ENCODE peak calls at places on chromosomes 7 and 10, in nine cellular contexts. One of them, this sample, is unnamed.

GRCh38 chr7:44735403-44736165 is 13.1 kb upstream of the ZMIZ2 start:
- DNase-seq in small intestine: no peak
- DNase-seq in HCEC 1CT: peak
- DNase-seq in GM13976: no peak
- DNase-seq in hypothalamus: no peak
- DNase-seq in substantia nigra: no peak
- DNase-seq in caudate nucleus: no peak
- DNase-seq in H4: peak
- DNase-seq in spleen: peak
- DNase-seq in this sample: no peak

GRCh38 chr7:65371468-65371867 is 2.2 kb upstream of the ZNF92 start:
- DNase-seq in small intestine: no peak
- DNase-seq in HCEC 1CT: no peak
- DNase-seq in GM13976: no peak
- DNase-seq in hypothalamus: no peak
- DNase-seq in substantia nigra: peak
- DNase-seq in caudate nucleus: no peak
- DNase-seq in H4: no peak
- DNase-seq in spleen: no peak
- DNase-seq in this sample: no peak

GRCh38 chr7:82428186-82428961 is 15.2 kb downstream of the CACNA2D1 start:
- DNase-seq in small intestine: no peak
- DNase-seq in HCEC 1CT: peak
- DNase-seq in GM13976: no peak
- DNase-seq in hypothalamus: no peak
- DNase-seq in substantia nigra: no peak
- DNase-seq in caudate nucleus: no peak
- DNase-seq in H4: peak
- DNase-seq in spleen: no peak
- DNase-seq in this sample: no peak

GRCh38 chr10:124734311-124735166 is 9.6 kb downstream of the FAM53B start:
- DNase-seq in small intestine: no peak
- DNase-seq in HCEC 1CT: no peak
- DNase-seq in GM13976: no peak
- DNase-seq in hypothalamus: no peak
- DNase-seq in substantia nigra: no peak
- DNase-seq in caudate nucleus: no peak
- DNase-seq in H4: no peak
- DNase-seq in spleen: peak
- DNase-seq in this sample: no peak

GRCh38 chr10:89426230-89426868 is 12.0 kb downstream of the IFIT5 start:
- DNase-seq in small intestine: peak
- DNase-seq in HCEC 1CT: peak
- DNase-seq in GM13976: peak
- DNase-seq in hypothalamus: no peak
- DNase-seq in substantia nigra: no peak
- DNase-seq in caudate nucleus: no peak
- DNase-seq in H4: peak
- DNase-seq in spleen: no peak
- DNase-seq in this sample: no peak

GRCh38 chr10:119418401-119418800 is 124.1 kb downstream of the RGS10 start:
- DNase-seq in small intestine: no peak
- DNase-seq in HCEC 1CT: no peak
- DNase-seq in GM13976: no peak
- DNase-seq in hypothalamus: no peak
- DNase-seq in substantia nigra: no peak
- DNase-seq in caudate nucleus: no peak
- DNase-seq in H4: no peak
- DNase-seq in spleen: no peak
- DNase-seq in this sample: no peak

GRCh38 chr10:106557053-106557452 is 607.5 kb downstream of the SORCS1 start:
- DNase-seq in small intestine: no peak
- DNase-seq in HCEC 1CT: peak
- DNase-seq in GM13976: no peak
- DNase-seq in hypothalamus: no peak
- DNase-seq in substantia nigra: no peak
- DNase-seq in caudate nucleus: no peak
- DNase-seq in H4: no peak
- DNase-seq in spleen: no peak
- DNase-seq in this sample: no peak

GRCh38 chr7:35411331-35411730 is 157.4 kb upstream of the TBX20 start:
- DNase-seq in small intestine: no peak
- DNase-seq in HCEC 1CT: no peak
- DNase-seq in GM13976: no peak
- DNase-seq in hypothalamus: no peak
- DNase-seq in substantia nigra: no peak
- DNase-seq in caudate nucleus: no peak
- DNase-seq in H4: no peak
- DNase-seq in spleen: no peak
- DNase-seq in this sample: no peak

GRCh38 chr7:93574646-93575554 is at the start of gene CALCR:
- DNase-seq in small intestine: no peak
- DNase-seq in HCEC 1CT: no peak
- DNase-seq in GM13976: no peak
- DNase-seq in hypothalamus: no peak
- DNase-seq in substantia nigra: no peak
- DNase-seq in caudate nucleus: no peak
- DNase-seq in H4: no peak
- DNase-seq in spleen: no peak
- DNase-seq in this sample: no peak

GRCh38 chr10:61284222-61284890 is 168.8 kb downstream of the TMEM26 start:
- DNase-seq in small intestine: peak
- DNase-seq in HCEC 1CT: peak
- DNase-seq in GM13976: peak
- DNase-seq in hypothalamus: no peak
- DNase-seq in substantia nigra: peak
- DNase-seq in caudate nucleus: no peak
- DNase-seq in H4: peak
- DNase-seq in spleen: no peak
- DNase-seq in this sample: no peak

GRCh38 chr7:3338161-3338560 is 37.1 kb downstream of the SDK1 start:
- DNase-seq in small intestine: no peak
- DNase-seq in HCEC 1CT: no peak
- DNase-seq in GM13976: no peak
- DNase-seq in hypothalamus: no peak
- DNase-seq in substantia nigra: no peak
- DNase-seq in caudate nucleus: no peak
- DNase-seq in H4: peak
- DNase-seq in spleen: no peak
- DNase-seq in this sample: no peak

GRCh38 chr7:73831656-73832579 is 1.1 kb downstream of the CLDN4 start:
- DNase-seq in small intestine: peak
- DNase-seq in HCEC 1CT: no peak
- DNase-seq in GM13976: peak
- DNase-seq in hypothalamus: no peak
- DNase-seq in substantia nigra: no peak
- DNase-seq in caudate nucleus: no peak
- DNase-seq in H4: no peak
- DNase-seq in spleen: no peak
- DNase-seq in this sample: no peak

GRCh38 chr10:110426294-110427153 is 71.2 kb upstream of the DUSP5 start:
- DNase-seq in small intestine: no peak
- DNase-seq in HCEC 1CT: peak
- DNase-seq in GM13976: no peak
- DNase-seq in hypothalamus: no peak
- DNase-seq in substantia nigra: no peak
- DNase-seq in caudate nucleus: no peak
- DNase-seq in H4: peak
- DNase-seq in spleen: no peak
- DNase-seq in this sample: no peak

GRCh38 chr10:131311661-131312260 is at the start of gene TCERG1L:
- DNase-seq in small intestine: no peak
- DNase-seq in HCEC 1CT: no peak
- DNase-seq in GM13976: no peak
- DNase-seq in hypothalamus: no peak
- DNase-seq in substantia nigra: peak
- DNase-seq in caudate nucleus: no peak
- DNase-seq in H4: no peak
- DNase-seq in spleen: peak
- DNase-seq in this sample: no peak

GRCh38 chr7:23247602-23248335 is 1.2 kb downstream of the GPNMB start:
- DNase-seq in small intestine: no peak
- DNase-seq in HCEC 1CT: no peak
- DNase-seq in GM13976: peak
- DNase-seq in hypothalamus: no peak
- DNase-seq in substantia nigra: peak
- DNase-seq in caudate nucleus: no peak
- DNase-seq in H4: no peak
- DNase-seq in spleen: peak
- DNase-seq in this sample: peak

GRCh38 chr10:22183771-22184466 is 33.9 kb downstream of the EBLN1 start:
- DNase-seq in small intestine: no peak
- DNase-seq in HCEC 1CT: peak
- DNase-seq in GM13976: no peak
- DNase-seq in hypothalamus: no peak
- DNase-seq in substantia nigra: no peak
- DNase-seq in caudate nucleus: no peak
- DNase-seq in H4: no peak
- DNase-seq in spleen: no peak
- DNase-seq in this sample: no peak

GRCh38 chr7:150734293-150734692 is 2.9 kb upstream of the GIMAP5 start:
- DNase-seq in small intestine: no peak
- DNase-seq in HCEC 1CT: no peak
- DNase-seq in GM13976: peak
- DNase-seq in hypothalamus: no peak
- DNase-seq in substantia nigra: no peak
- DNase-seq in caudate nucleus: no peak
- DNase-seq in H4: no peak
- DNase-seq in spleen: no peak
- DNase-seq in this sample: no peak

GRCh38 chr10:80598084-80598798 is 60.5 kb downstream of the SH2D4B start:
- DNase-seq in small intestine: no peak
- DNase-seq in HCEC 1CT: no peak
- DNase-seq in GM13976: no peak
- DNase-seq in hypothalamus: no peak
- DNase-seq in substantia nigra: no peak
- DNase-seq in caudate nucleus: no peak
- DNase-seq in H4: no peak
- DNase-seq in spleen: no peak
- DNase-seq in this sample: peak

GRCh38 chr10:7409732-7410168 is 1.1 kb downstream of the SFMBT2 start:
- DNase-seq in small intestine: no peak
- DNase-seq in HCEC 1CT: peak
- DNase-seq in GM13976: no peak
- DNase-seq in hypothalamus: no peak
- DNase-seq in substantia nigra: peak
- DNase-seq in caudate nucleus: no peak
- DNase-seq in H4: no peak
- DNase-seq in spleen: no peak
- DNase-seq in this sample: no peak

GRCh38 chr7:143382126-143382790 is 1.1 kb downstream of the ZYX start:
- DNase-seq in small intestine: no peak
- DNase-seq in HCEC 1CT: no peak
- DNase-seq in GM13976: peak
- DNase-seq in hypothalamus: no peak
- DNase-seq in substantia nigra: no peak
- DNase-seq in caudate nucleus: no peak
- DNase-seq in H4: no peak
- DNase-seq in spleen: no peak
- DNase-seq in this sample: peak

GRCh38 chr7:82805527-82805960 is 357.1 kb downstream of the PCLO start:
- DNase-seq in small intestine: no peak
- DNase-seq in HCEC 1CT: peak
- DNase-seq in GM13976: no peak
- DNase-seq in hypothalamus: no peak
- DNase-seq in substantia nigra: no peak
- DNase-seq in caudate nucleus: no peak
- DNase-seq in H4: peak
- DNase-seq in spleen: no peak
- DNase-seq in this sample: no peak

This sample was measured in sigmoid colon.